ENCODE peak calls at places on chromosomes 16 and 17, in ten cellular contexts. K is left cardiac atrium, Q is activated B cell treated with CpG ODN at 0.5 μM for 24 hours, W is SJSA1, L is midbrain, A is PC-3, G is amygdala, I is heart left ventricle, D is left ventricle myocardium inferior, N is B cell. Z is an unnamed sample.

GRCh38 chr17:80103061-80103481 is 1.7 kb downstream of the GAA start:
- DNase-seq in K (no peak), Q (no peak), W (no peak), L (no peak), A (no peak), G (no peak), I (no peak), D (no peak), N (no peak), Z (peak)

GRCh38 chr17:80826955-80827645 is 164.5 kb upstream of the CHMP6 start:
- DNase-seq in K (peak), Q (no peak), W (peak), L (peak), A (peak), G (peak), I (no peak), D (no peak), N (no peak), Z (no peak)

GRCh38 chr16:4328580-4329353 is 12.9 kb downstream of the GLIS2 start:
- DNase-seq in K (peak), Q (no peak), W (no peak), L (no peak), A (no peak), G (no peak), I (peak), D (peak), N (no peak), Z (peak)

GRCh38 chr16:5575121-5575520 is 477.5 kb upstream of the EEF2KMT start:
- DNase-seq in K (no peak), Q (no peak), W (no peak), L (no peak), A (no peak), G (no peak), I (no peak), D (no peak), N (no peak), Z (no peak)

GRCh38 chr17:19337712-19338023 is 24.9 kb downstream of the B9D1 start:
- DNase-seq in K (no peak), Q (no peak), W (no peak), L (no peak), A (no peak), G (no peak), I (no peak), D (no peak), N (no peak), Z (no peak)

GRCh38 chr16:88366032-88366703 is 16.6 kb upstream of the ZNF469 start:
- DNase-seq in K (no peak), Q (no peak), W (no peak), L (no peak), A (no peak), G (no peak), I (no peak), D (no peak), N (no peak), Z (no peak)

GRCh38 chr16:11916524-11917285 is 949 bp upstream of the GSPT1 start:
- DNase-seq in K (no peak), Q (no peak), W (peak), L (no peak), A (peak), G (no peak), I (no peak), D (no peak), N (no peak), Z (no peak)

GRCh38 chr17:12588531-12588930 is 77.2 kb upstream of the MYOCD start:
- DNase-seq in K (no peak), Q (no peak), W (no peak), L (no peak), A (no peak), G (no peak), I (no peak), D (no peak), N (no peak), Z (no peak)

GRCh38 chr16:22386976-22387375 is 12.6 kb upstream of the CDR2 start:
- DNase-seq in K (no peak), Q (no peak), W (no peak), L (no peak), A (peak), G (no peak), I (no peak), D (no peak), N (no peak), Z (no peak)

GRCh38 chr16:12724216-12724615 is 79.5 kb downstream of the CPPED1 start:
- DNase-seq in K (no peak), Q (no peak), W (no peak), L (no peak), A (no peak), G (no peak), I (no peak), D (no peak), N (no peak), Z (no peak)

GRCh38 chr17:33435716-33436301 is 142.7 kb upstream of the ASIC2 start:
- DNase-seq in K (no peak), Q (no peak), W (no peak), L (no peak), A (no peak), G (no peak), I (no peak), D (no peak), N (no peak), Z (no peak)

GRCh38 chr16:11309895-11310633 is 28.9 kb upstream of the PRM1 start:
- DNase-seq in K (no peak), Q (no peak), W (peak), L (no peak), A (no peak), G (no peak), I (no peak), D (no peak), N (peak), Z (peak)

GRCh38 chr16:88665148-88665547 is 2.3 kb upstream of the MVD start:
- DNase-seq in K (no peak), Q (no peak), W (no peak), L (no peak), A (no peak), G (no peak), I (no peak), D (no peak), N (no peak), Z (no peak)

GRCh38 chr17:51056813-51057510 is 63.7 kb downstream of the SPAG9 start:
- DNase-seq in K (no peak), Q (no peak), W (peak), L (peak), A (peak), G (peak), I (no peak), D (no peak), N (peak), Z (peak)

GRCh38 chr16:72722552-72722951 is 325.4 kb downstream of the ZFHX3 start:
- DNase-seq in K (no peak), Q (no peak), W (no peak), L (peak), A (no peak), G (no peak), I (no peak), D (no peak), N (no peak), Z (no peak)

GRCh38 chr16:81708459-81709368 is 70.4 kb upstream of the PLCG2 start:
- DNase-seq in K (no peak), Q (no peak), W (no peak), L (peak), A (no peak), G (peak), I (no peak), D (peak), N (no peak), Z (no peak)

GRCh38 chr16:17437142-17437720 is 33.5 kb downstream of the XYLT1 start:
- DNase-seq in K (no peak), Q (no peak), W (no peak), L (no peak), A (no peak), G (no peak), I (no peak), D (no peak), N (no peak), Z (no peak)

GRCh38 chr17:60506312-60506711 is 19.7 kb downstream of the APPBP2 start:
- DNase-seq in K (no peak), Q (no peak), W (no peak), L (no peak), A (peak), G (no peak), I (no peak), D (no peak), N (no peak), Z (no peak)

GRCh38 chr16:57610611-57611010 is 17.8 kb upstream of the ADGRG1 start:
- DNase-seq in K (no peak), Q (peak), W (no peak), L (no peak), A (no peak), G (no peak), I (no peak), D (no peak), N (no peak), Z (no peak)

GRCh38 chr17:77865109-77865611 is 93.3 kb upstream of the TNRC6C start:
- DNase-seq in K (peak), Q (no peak), W (no peak), L (no peak), A (no peak), G (no peak), I (peak), D (no peak), N (no peak), Z (no peak)

GRCh38 chr16:82294874-82295273 is 124.8 kb upstream of the MPHOSPH6 start:
- DNase-seq in K (no peak), Q (no peak), W (no peak), L (no peak), A (no peak), G (no peak), I (no peak), D (no peak), N (no peak), Z (no peak)

GRCh38 chr17:14316131-14316854 is 15.4 kb downstream of the HS3ST3B1 start:
- DNase-seq in K (no peak), Q (no peak), W (no peak), L (no peak), A (no peak), G (no peak), I (no peak), D (no peak), N (no peak), Z (no peak)

GRCh38 chr17:64505320-64506200 is 529 bp downstream of the DDX5 start:
- DNase-seq in K (peak), Q (peak), W (peak), L (peak), A (peak), G (peak), I (peak), D (peak), N (peak), Z (peak)

GRCh38 chr17:82090549-82091263 is 7.3 kb downstream of the FASN start:
- DNase-seq in K (no peak), Q (no peak), W (no peak), L (no peak), A (no peak), G (no peak), I (no peak), D (peak), N (no peak), Z (no peak)

Z was measured in ovary.